ENCODE peak calls at places on chromosomes 12 and 14, in six cellular contexts. P is D341Med; O is RPMI7951; K is activated CD4-positive, alpha-beta T cell treated with anti-CD3 and anti-CD28 coated beads for 36 hours; Q is NCI-H1092 treated with DMSO at 0.1 percent for 48 hours; R is CD8-positive, alpha-beta memory T cell. Y is an unnamed sample.
A peak's percentile ranks its signal among the peaks of the same experiment; 100 is the strongest.

GRCh38 chr14:55592426-55592825 is 12.4 kb downstream of the KTN1 start:
- DNase-seq in P (no peak), Q (no peak), O (no peak), K (no peak), R (no peak), Y (no peak)

GRCh38 chr12:116093915-116094314 is 183.6 kb downstream of the MED13L start:
- DNase-seq in O (no peak), K (no peak), Q (no peak), R (no peak), P (no peak), Y (no peak)

GRCh38 chr12:82479511-82479910 is 121.2 kb downstream of the METTL25 start:
- DNase-seq in Q (no peak), K (no peak), R (no peak), O (no peak), P (no peak), Y (no peak)

GRCh38 chr12:74365178-74365964 is 172.3 kb upstream of the ATXN7L3B start:
- DNase-seq in O (peak; percentile 4), K (peak; percentile 51), Q (no peak), R (no peak), P (peak; percentile 71), Y (peak; percentile 63)

GRCh38 chr12:45726594-45727300 is 2.8 kb upstream of the ARID2 start:
- DNase-seq in R (peak; percentile 21), P (peak; percentile 58), Q (peak; percentile 98), O (peak; percentile 24), K (peak; percentile 58), Y (peak; percentile 5)

GRCh38 chr12:81757731-81758325 is 1.3 kb downstream of the PPFIA2 start:
- DNase-seq in O (no peak), P (no peak), R (no peak), K (no peak), Q (no peak), Y (no peak)

GRCh38 chr12:6626654-6627283 is 9.0 kb downstream of the LPAR5 start:
- DNase-seq in Q (no peak), O (no peak), P (no peak), K (peak; percentile 37), R (no peak), Y (no peak)

GRCh38 chr12:63841611-63842010 is 2.9 kb upstream of the SRGAP1 start:
- DNase-seq in P (no peak), K (no peak), R (no peak), O (no peak), Q (no peak), Y (no peak)

GRCh38 chr14:22764382-22764781 is 2.1 kb upstream of the OXA1L start:
- DNase-seq in R (no peak), P (no peak), K (no peak), O (no peak), Q (no peak), Y (no peak)

GRCh38 chr14:22184157-22185025 is 404.6 kb downstream of the DAD1 start:
- DNase-seq in Q (peak; percentile 32), O (no peak), P (no peak), K (no peak), R (no peak), Y (no peak)

GRCh38 chr14:32244404-32244803 is 41.3 kb upstream of the RNU6-8 start:
- DNase-seq in R (no peak), O (no peak), K (no peak), P (no peak), Q (no peak), Y (no peak)

GRCh38 chr12:81128930-81129554 is 51.2 kb downstream of the ACSS3 start:
- DNase-seq in Q (peak; percentile 60), K (peak; percentile 5), O (peak; percentile 7), R (no peak), P (peak; percentile 53), Y (peak; percentile 52)

GRCh38 chr14:98822917-98823316 is 449.1 kb downstream of the BCL11B start:
- DNase-seq in R (no peak), P (no peak), O (peak; percentile 88), K (no peak), Q (no peak), Y (no peak)

GRCh38 chr14:103518416-103519042 is 4.1 kb downstream of the CKB start:
- DNase-seq in O (peak; percentile 38), Q (peak; percentile 16), P (peak; percentile 89), K (peak; percentile 76), R (peak; percentile 57), Y (no peak)

GRCh38 chr14:89284368-89285058 is 132.5 kb downstream of the FOXN3 start:
- DNase-seq in Q (no peak), P (no peak), K (no peak), O (no peak), R (no peak), Y (no peak)

GRCh38 chr12:131620946-131621681 is 89.8 kb upstream of the SFSWAP start:
- DNase-seq in O (no peak), K (no peak), P (no peak), R (no peak), Q (no peak), Y (no peak)

GRCh38 chr12:51970904-51971646 is 19.6 kb downstream of the ACVR1B start:
- DNase-seq in K (peak; percentile 70), P (peak; percentile 61), Q (no peak), R (peak; percentile 21), O (no peak), Y (peak; percentile 41)

GRCh38 chr14:105468621-105469241 is 5.9 kb upstream of the CRIP2 start:
- DNase-seq in P (no peak), R (no peak), K (no peak), Q (no peak), O (no peak), Y (no peak)

GRCh38 chr12:82351390-82351789 is 6.8 kb downstream of the CCDC59 start:
- DNase-seq in O (no peak), P (no peak), K (no peak), R (no peak), Q (no peak), Y (no peak)

GRCh38 chr14:103711516-103712431 is 3.5 kb downstream of the XRCC3 start:
- DNase-seq in P (no peak), O (no peak), R (no peak), K (no peak), Q (no peak), Y (peak; percentile 51)

GRCh38 chr14:23055621-23056256 is 1.6 kb downstream of the CDH24 start:
- DNase-seq in K (no peak), R (no peak), O (peak; percentile 45), Q (no peak), P (no peak), Y (no peak)

Y was measured in A172.